ENCODE peak calls at places on chromosomes 2 and 18, in nine cellular contexts. O is iris pigment epithelial cell, T is KBM-7, B is Peyer's patch, A is T-cell, I is T-helper 2 cell, Z is NCI-H1105, H is endodermal cell, N is RPMI7951. Q is an unnamed sample.

GRCh38 chr2:115034801-115035200 is 592.4 kb downstream of the DPP10 start:
- DNase-seq in A (no peak), N (no peak), Z (no peak), H (no peak), B (no peak), T (no peak), I (no peak), O (no peak), Q (no peak)

GRCh38 chr2:219643788-219644398 is 16.5 kb downstream of the SLC4A3 start:
- DNase-seq in O (peak; percentile 11), H (peak; percentile 72), A (no peak), N (no peak), B (no peak), I (no peak), Z (no peak), T (no peak), Q (no peak)

GRCh38 chr2:200267350-200267749 is 39.1 kb upstream of the SPATS2L start:
- DNase-seq in H (no peak), I (no peak), Z (no peak), B (no peak), A (no peak), N (no peak), O (no peak), T (no peak), Q (no peak)

GRCh38 chr2:96763511-96764252 is 3.0 kb downstream of the CNNM4 start:
- DNase-seq in O (no peak), B (no peak), Z (peak; percentile 26), N (no peak), A (no peak), I (no peak), H (peak; percentile 85), T (peak; percentile 65), Q (no peak)

GRCh38 chr18:3806656-3807055 is 356.7 kb downstream of the TGIF1 start:
- DNase-seq in Z (no peak), I (no peak), H (no peak), T (no peak), O (no peak), N (no peak), A (no peak), B (no peak), Q (no peak)

GRCh38 chr2:145601306-145601925 is 1081.5 kb upstream of the ZEB2 start:
- DNase-seq in A (no peak), H (no peak), O (no peak), Z (no peak), N (no peak), I (no peak), B (no peak), T (no peak), Q (no peak)

GRCh38 chr2:75922191-75922590 is 211.5 kb upstream of the GCFC2 start:
- DNase-seq in I (no peak), A (no peak), B (no peak), Z (no peak), T (no peak), N (no peak), H (no peak), O (no peak), Q (no peak)

GRCh38 chr2:58812766-58813344 is 571.7 kb upstream of the FANCL start:
- DNase-seq in B (no peak), A (no peak), H (no peak), T (no peak), O (no peak), Z (no peak), I (no peak), N (no peak), Q (no peak)

GRCh38 chr18:74899554-74899953 is 301.9 kb downstream of the ZNF407 start:
- DNase-seq in A (no peak), Z (peak; percentile 55), I (no peak), T (no peak), B (no peak), H (no peak), N (no peak), O (peak; percentile 36), Q (no peak)

GRCh38 chr2:3078684-3079083 is 298.9 kb downstream of the EIPR1 start:
- DNase-seq in I (no peak), H (peak; percentile 59), O (peak; percentile 3), N (peak; percentile 4), T (no peak), B (no peak), A (no peak), Z (no peak), Q (no peak)

GRCh38 chr18:37497836-37498518 is 67.6 kb downstream of the CELF4 start:
- DNase-seq in N (no peak), I (no peak), T (no peak), Z (no peak), O (no peak), A (no peak), H (no peak), B (no peak), Q (no peak)

GRCh38 chr2:95305341-95306058 is 8.4 kb downstream of the KCNIP3 start:
- DNase-seq in T (no peak), N (no peak), O (no peak), Z (no peak), B (no peak), I (no peak), A (no peak), H (no peak), Q (no peak)

GRCh38 chr18:68121308-68121707 is 593.6 kb downstream of the TMX3 start:
- DNase-seq in B (no peak), A (no peak), H (no peak), T (no peak), I (no peak), O (peak; percentile 10), Z (no peak), N (peak; percentile 40), Q (no peak)

GRCh38 chr2:140734992-140735391 is 1395.8 kb downstream of the LRP1B start:
- DNase-seq in Z (no peak), O (no peak), N (no peak), T (no peak), B (no peak), I (no peak), A (no peak), H (no peak), Q (no peak)

GRCh38 chr2:238914648-238915015 is 66.7 kb downstream of the TWIST2 start:
- DNase-seq in I (no peak), A (no peak), T (no peak), O (peak; percentile 77), B (no peak), H (no peak), Z (no peak), N (peak; percentile 65), Q (no peak)

GRCh38 chr2:28407976-28408690 is 15.5 kb downstream of the FOSL2 start:
- DNase-seq in T (no peak), Z (no peak), O (no peak), I (no peak), A (no peak), N (peak; percentile 51), B (no peak), H (no peak), Q (peak; percentile 4)

GRCh38 chr2:45741451-45741850 is 90.0 kb downstream of the PRKCE start:
- DNase-seq in A (no peak), B (no peak), H (no peak), I (no peak), N (no peak), O (no peak), Z (no peak), T (no peak), Q (no peak)

GRCh38 chr2:98582523-98582922 is 25.8 kb downstream of the COA5 start:
- DNase-seq in B (no peak), T (no peak), Z (no peak), N (no peak), A (no peak), H (no peak), I (no peak), O (no peak), Q (no peak)

GRCh38 chr2:102005989-102006885 is 14.5 kb downstream of the IL1R2 start:
- DNase-seq in T (peak; percentile 55), N (peak; percentile 66), Z (no peak), H (peak; percentile 77), I (no peak), O (peak; percentile 64), B (no peak), A (no peak), Q (no peak)

GRCh38 chr2:235977445-235977844 is 190.7 kb downstream of the GBX2 start:
- DNase-seq in A (no peak), Z (no peak), O (no peak), I (no peak), H (no peak), N (peak; percentile 38), B (no peak), T (no peak), Q (no peak)

GRCh38 chr2:11692966-11693521 is 23.0 kb upstream of the NTSR2 start:
- DNase-seq in I (peak; percentile 45), Z (peak; percentile 51), O (peak; percentile 50), N (peak; percentile 67), T (peak; percentile 79), B (peak; percentile 67), H (peak; percentile 89), A (peak; percentile 15), Q (peak; percentile 59)

GRCh38 chr2:240155080-240156025 is 14.9 kb upstream of the OTOS start:
- DNase-seq in O (no peak), Z (no peak), B (no peak), T (no peak), I (no peak), H (no peak), N (no peak), A (no peak), Q (no peak)

GRCh38 chr2:11950894-11951293 is 204.5 kb downstream of the LPIN1 start:
- DNase-seq in A (no peak), N (no peak), I (no peak), Z (no peak), T (no peak), O (no peak), B (no peak), H (no peak), Q (no peak)

GRCh38 chr18:1103567-1103966 is 198.9 kb downstream of the ADCYAP1 start:
- DNase-seq in I (no peak), N (no peak), H (no peak), B (no peak), Z (no peak), A (no peak), T (no peak), O (no peak), Q (no peak)

GRCh38 chr2:135072125-135072997 is 20.3 kb downstream of the RAB3GAP1 start:
- DNase-seq in T (peak; percentile 38), O (no peak), Z (no peak), B (no peak), N (peak; percentile 29), I (no peak), A (no peak), H (no peak), Q (no peak)

GRCh38 chr2:30541680-30542079 is 94.6 kb downstream of the LCLAT1 start:
- DNase-seq in T (no peak), I (no peak), N (no peak), H (no peak), Z (no peak), O (no peak), B (no peak), A (no peak), Q (no peak)

GRCh38 chr2:19872302-19872701 is 29.5 kb downstream of the TTC32 start:
- DNase-seq in I (no peak), O (no peak), B (no peak), Z (no peak), N (no peak), T (no peak), A (no peak), H (peak; percentile 14), Q (no peak)

GRCh38 chr18:3345452-3345851 is 83.5 kb downstream of the MYL12B start:
- DNase-seq in A (no peak), N (peak; percentile 41), I (no peak), Z (no peak), H (no peak), T (no peak), B (no peak), O (peak; percentile 43), Q (no peak)

GRCh38 chr18:49565656-49566055 is 3.8 kb downstream of the LIPG start:
- DNase-seq in A (no peak), T (no peak), Z (peak; percentile 24), B (no peak), H (no peak), O (peak; percentile 39), I (no peak), N (peak; percentile 63), Q (no peak)

GRCh38 chr2:64049633-64050220 is 30.5 kb upstream of the VPS54 start:
- DNase-seq in Z (peak; percentile 54), O (peak; percentile 74), B (peak; percentile 64), T (peak; percentile 86), H (peak; percentile 86), I (peak; percentile 52), A (peak; percentile 62), N (peak; percentile 58), Q (peak; percentile 51)

GRCh38 chr2:239724194-239724849 is 300.8 kb downstream of the NDUFA10 start:
- DNase-seq in A (no peak), Z (no peak), T (no peak), I (no peak), O (no peak), B (no peak), H (peak; percentile 43), N (no peak), Q (no peak)